ENCODE peak calls at places on chromosomes 12 and 14, in six cellular contexts. Z is A549, E is prostate gland, Y is lower leg skin, M is adrenal gland, L is uterus. U is an unnamed sample.

GRCh38 chr14:39050389-39050788 is 52.6 kb downstream of the SEC23A start:
- DNase-seq in Z (peak), E (no peak), Y (no peak), M (no peak), L (no peak), U (no peak)

GRCh38 chr14:94676495-94677238 is 64.5 kb downstream of the SERPINA3 start:
- DNase-seq in Z (no peak), E (no peak), Y (no peak), M (peak), L (no peak), U (no peak)

GRCh38 chr12:131245564-131246355 is 292.1 kb downstream of the ADGRD1 start:
- DNase-seq in Z (no peak), E (no peak), Y (no peak), M (no peak), L (no peak), U (no peak)

GRCh38 chr12:10372534-10372931 is 17.3 kb downstream of the KLRK1 start:
- DNase-seq in Z (no peak), E (no peak), Y (no peak), M (no peak), L (no peak), U (no peak)

GRCh38 chr12:45191239-45191638 is 24.7 kb upstream of the ANO6 start:
- DNase-seq in Z (peak), E (no peak), Y (no peak), M (no peak), L (no peak), U (no peak)

GRCh38 chr14:21846227-21846885 is 172.7 kb upstream of the OR4E1 start:
- DNase-seq in Z (peak), E (no peak), Y (no peak), M (no peak), L (no peak), U (no peak)

GRCh38 chr12:52215587-52216031 is 17.4 kb upstream of the KRT7 start:
- DNase-seq in Z (peak), E (no peak), Y (no peak), M (no peak), L (peak), U (no peak)

GRCh38 chr12:9134981-9135628 is 19.4 kb upstream of the A2M start:
- DNase-seq in Z (peak), E (no peak), Y (no peak), M (no peak), L (no peak), U (no peak)

GRCh38 chr12:94879542-94879941 is 124.0 kb downstream of the NDUFA12 start:
- DNase-seq in Z (no peak), E (no peak), Y (no peak), M (no peak), L (no peak), U (no peak)

GRCh38 chr14:103550451-103551337 is 11.8 kb downstream of the BAG5 start:
- DNase-seq in Z (no peak), E (no peak), Y (no peak), M (no peak), L (peak), U (no peak)

GRCh38 chr14:103549361-103550311 is 12.8 kb downstream of the BAG5 start:
- DNase-seq in Z (no peak), E (no peak), Y (no peak), M (no peak), L (peak), U (no peak)

GRCh38 chr14:103552011-103552797 is 10.3 kb downstream of the BAG5 start:
- DNase-seq in Z (no peak), E (no peak), Y (peak), M (peak), L (peak), U (no peak)

GRCh38 chr14:103552811-103553210 is 9.6 kb downstream of the BAG5 start:
- DNase-seq in Z (no peak), E (no peak), Y (no peak), M (no peak), L (no peak), U (no peak)

GRCh38 chr14:103551338-103551762 is 11.1 kb downstream of the BAG5 start:
- DNase-seq in Z (no peak), E (no peak), Y (peak), M (peak), L (peak), U (no peak)
- TF ChIP-seq POLR2A in Z (no peak), E (no peak), Y (no peak), M (no peak), L (no peak), U (peak)

GRCh38 chr12:113228394-113229028 is 7.2 kb downstream of the TPCN1 start:
- DNase-seq in Z (no peak), E (no peak), Y (no peak), M (peak), L (no peak), U (no peak)
- H3K4me3 ChIP-seq in Z (no peak), E (no peak), Y (no peak), M (no peak), L (no peak), U (no peak)

GRCh38 chr12:48423200-48423599 is 49.2 kb upstream of the ANP32D start:
- DNase-seq in Z (no peak), E (no peak), Y (no peak), M (no peak), L (no peak), U (no peak)
- TF ChIP-seq POLR2A in Z (no peak), E (no peak), Y (no peak), M (no peak), L (no peak), U (no peak)

GRCh38 chr12:13913371-13913770 is 68.0 kb downstream of the GRIN2B start:
- DNase-seq in Z (peak), E (no peak), Y (no peak), M (no peak), L (no peak), U (no peak)

GRCh38 chr12:13915096-13915495 is 66.3 kb downstream of the GRIN2B start:
- DNase-seq in Z (no peak), E (no peak), Y (no peak), M (no peak), L (no peak), U (no peak)

GRCh38 chr12:13924286-13924685 is 57.1 kb downstream of the GRIN2B start:
- DNase-seq in Z (no peak), E (no peak), Y (no peak), M (no peak), L (no peak), U (no peak)

GRCh38 chr12:13918883-13919282 is 62.5 kb downstream of the GRIN2B start:
- DNase-seq in Z (no peak), E (no peak), Y (no peak), M (no peak), L (no peak), U (no peak)
- H3K4me3 ChIP-seq in Z (no peak), E (no peak), Y (no peak), M (no peak), L (no peak), U (no peak)

GRCh38 chr14:24093901-24094838 is at the start of gene PCK2:
- DNase-seq in Z (peak), E (peak), Y (peak), M (peak), L (peak), U (peak)
- TF ChIP-seq POLR2A in Z (peak), E (no peak), Y (no peak), M (peak), L (no peak), U (no peak)

GRCh38 chr14:23364164-23364571 is 804 bp downstream of the EFS start:
- DNase-seq in Z (no peak), E (peak), Y (peak), M (peak), L (peak), U (no peak)
- H3K4me3 ChIP-seq in Z (no peak), E (peak), Y (peak), M (peak), L (peak), U (peak)

DNA sequence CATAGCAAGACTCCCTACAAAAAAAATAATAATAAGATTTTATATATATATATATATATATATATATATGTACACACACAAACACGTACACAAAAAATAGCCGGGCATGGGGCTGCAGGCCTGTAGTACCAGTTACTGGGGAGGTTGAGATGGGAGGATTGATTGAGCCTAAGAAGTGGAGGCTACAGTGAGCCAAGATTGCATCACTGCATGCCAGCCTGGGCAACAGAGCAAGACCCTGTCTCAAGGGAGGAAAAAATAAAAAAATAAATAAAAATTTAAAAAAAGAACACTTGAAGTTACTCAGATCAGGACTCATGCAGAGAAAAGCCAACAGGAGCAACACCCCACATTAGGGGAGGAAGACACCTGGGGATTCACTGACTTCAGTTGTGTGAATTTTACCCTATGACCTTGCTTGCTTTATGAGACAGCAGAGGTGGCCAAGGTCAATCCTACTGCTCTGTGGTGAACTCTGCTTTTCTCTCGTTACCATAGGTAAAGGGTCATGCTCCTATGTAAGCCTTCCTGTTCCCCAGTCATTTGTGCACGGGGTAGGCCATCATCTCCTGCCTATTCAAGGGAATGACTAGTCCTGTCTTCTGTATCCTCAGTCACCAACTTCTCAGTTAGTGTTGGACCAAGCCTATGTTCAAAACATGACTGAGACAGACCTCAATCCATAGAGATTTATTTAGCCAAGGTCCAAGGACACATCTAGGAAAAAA is 1119.8 kb upstream of the TMEM132C start:
- DNase-seq in Z (no peak), E (no peak), Y (no peak), M (no peak), L (no peak), U (no peak)
- TF ChIP-seq POLR2A in Z (no peak), E (no peak), Y (no peak), M (no peak), L (no peak), U (no peak)

GRCh38 chr12:118189761-118190181 is 53.8 kb downstream of the PEBP1 start:
- DNase-seq in Z (no peak), E (peak), Y (no peak), M (peak), L (peak), U (no peak)

GRCh38 chr12:118190266-118190665 is 54.3 kb downstream of the PEBP1 start:
- DNase-seq in Z (no peak), E (no peak), Y (no peak), M (no peak), L (no peak), U (no peak)

GRCh38 chr12:118187746-118188390 is 51.9 kb downstream of the PEBP1 start:
- DNase-seq in Z (no peak), E (no peak), Y (no peak), M (no peak), L (no peak), U (no peak)

GRCh38 chr12:118185602-118186397 is 49.9 kb downstream of the PEBP1 start:
- DNase-seq in Z (no peak), E (no peak), Y (no peak), M (no peak), L (no peak), U (no peak)

GRCh38 chr12:118188690-118189371 is 52.9 kb downstream of the PEBP1 start:
- DNase-seq in Z (no peak), E (no peak), Y (no peak), M (peak), L (peak), U (no peak)
- H3K4me3 ChIP-seq in Z (no peak), E (no peak), Y (no peak), M (peak), L (peak), U (peak)

U was measured in esophagus squamous epithelium.